ENCODE peak calls at places on chromosomes 3 and 15, in five cellular contexts. B is ovary, L is hepatocyte, N is body of pancreas, I is pancreas. O is an unnamed sample.

GRCh38 chr15:45414215-45414885 is 36.0 kb upstream of the GATM start:
- DNase-seq in I (no peak), N (no peak), L (no peak), B (no peak), O (no peak)

GRCh38 chr3:124092811-124093210 is 100.9 kb upstream of the ROPN1 start:
- DNase-seq in N (no peak), I (no peak), L (no peak), B (no peak), O (no peak)

GRCh38 chr15:94174399-94174802 is 57.0 kb upstream of the MCTP2 start:
- DNase-seq in L (no peak), I (no peak), B (no peak), N (no peak), O (peak; percentile 96)

GRCh38 chr3:99366663-99367429 is 271.5 kb upstream of the COL8A1 start:
- DNase-seq in N (no peak), L (no peak), B (no peak), I (no peak), O (no peak)

GRCh38 chr15:99163271-99164062 is 58.6 kb downstream of the SYNM start:
- DNase-seq in L (no peak), I (no peak), B (no peak), N (no peak), O (no peak)

GRCh38 chr3:112633757-112634156 is 7.2 kb downstream of the CCDC80 start:
- DNase-seq in L (peak; percentile 33), N (no peak), B (no peak), I (no peak), O (no peak)

GRCh38 chr3:40179016-40179415 is 130.5 kb upstream of the EIF1B start:
- DNase-seq in L (peak; percentile 87), I (peak; percentile 34), N (peak; percentile 82), B (peak; percentile 80), O (peak; percentile 67)

GRCh38 chr3:111810909-111811308 is 48.2 kb upstream of the PHLDB2 start:
- DNase-seq in N (no peak), L (peak; percentile 32), I (no peak), B (no peak), O (peak; percentile 79)

GRCh38 chr3:11185564-11186317 is 31.4 kb downstream of the HRH1 start:
- DNase-seq in I (peak; percentile 75), L (peak; percentile 64), N (peak; percentile 61), B (peak; percentile 79), O (peak; percentile 79)

GRCh38 chr3:36709826-36710365 is 54.5 kb downstream of the DCLK3 start:
- DNase-seq in I (no peak), N (no peak), L (no peak), B (no peak), O (no peak)

GRCh38 chr3:192637803-192638202 is 89.5 kb downstream of the FGF12 start:
- DNase-seq in L (no peak), I (no peak), N (no peak), B (no peak), O (no peak)

GRCh38 chr3:189841474-189842205 is 210.5 kb downstream of the TP63 start:
- DNase-seq in I (no peak), L (peak; percentile 15), N (no peak), B (no peak), O (no peak)

GRCh38 chr3:133742351-133743091 is 3.7 kb upstream of the TF start:
- DNase-seq in N (no peak), B (no peak), I (no peak), L (no peak), O (no peak)

GRCh38 chr15:50218691-50219090 is 36.7 kb downstream of the SLC27A2 start:
- DNase-seq in B (no peak), I (no peak), L (no peak), N (no peak), O (no peak)

GRCh38 chr15:44298878-44299277 is 10.4 kb downstream of the GOLM2 start:
- DNase-seq in B (no peak), N (no peak), L (no peak), I (no peak), O (peak; percentile 14)

GRCh38 chr3:420584-420983 is 224.0 kb downstream of the CHL1 start:
- DNase-seq in N (no peak), L (no peak), I (no peak), B (no peak), O (no peak)

GRCh38 chr3:144482876-144483275 is 511.3 kb downstream of the DIPK2A start:
- DNase-seq in I (no peak), N (no peak), L (no peak), B (no peak), O (no peak)

GRCh38 chr3:42473083-42473932 is 29.1 kb upstream of the VIPR1 start:
- DNase-seq in L (peak; percentile 20), I (no peak), B (no peak), N (no peak), O (peak; percentile 87)

GRCh38 chr3:194130807-194131589 is 5.0 kb upstream of the HES1 start:
- DNase-seq in L (peak; percentile 73), I (peak; percentile 83), B (no peak), N (peak; percentile 67), O (no peak)

GRCh38 chr15:78365931-78366330 is 25.8 kb downstream of the CRABP1 start:
- DNase-seq in I (no peak), L (no peak), N (no peak), B (no peak), O (no peak)

GRCh38 chr3:127799476-127800222 is 22.7 kb downstream of the MGLL start:
- DNase-seq in B (no peak), I (no peak), L (no peak), N (no peak), O (peak; percentile 86)

DNA sequence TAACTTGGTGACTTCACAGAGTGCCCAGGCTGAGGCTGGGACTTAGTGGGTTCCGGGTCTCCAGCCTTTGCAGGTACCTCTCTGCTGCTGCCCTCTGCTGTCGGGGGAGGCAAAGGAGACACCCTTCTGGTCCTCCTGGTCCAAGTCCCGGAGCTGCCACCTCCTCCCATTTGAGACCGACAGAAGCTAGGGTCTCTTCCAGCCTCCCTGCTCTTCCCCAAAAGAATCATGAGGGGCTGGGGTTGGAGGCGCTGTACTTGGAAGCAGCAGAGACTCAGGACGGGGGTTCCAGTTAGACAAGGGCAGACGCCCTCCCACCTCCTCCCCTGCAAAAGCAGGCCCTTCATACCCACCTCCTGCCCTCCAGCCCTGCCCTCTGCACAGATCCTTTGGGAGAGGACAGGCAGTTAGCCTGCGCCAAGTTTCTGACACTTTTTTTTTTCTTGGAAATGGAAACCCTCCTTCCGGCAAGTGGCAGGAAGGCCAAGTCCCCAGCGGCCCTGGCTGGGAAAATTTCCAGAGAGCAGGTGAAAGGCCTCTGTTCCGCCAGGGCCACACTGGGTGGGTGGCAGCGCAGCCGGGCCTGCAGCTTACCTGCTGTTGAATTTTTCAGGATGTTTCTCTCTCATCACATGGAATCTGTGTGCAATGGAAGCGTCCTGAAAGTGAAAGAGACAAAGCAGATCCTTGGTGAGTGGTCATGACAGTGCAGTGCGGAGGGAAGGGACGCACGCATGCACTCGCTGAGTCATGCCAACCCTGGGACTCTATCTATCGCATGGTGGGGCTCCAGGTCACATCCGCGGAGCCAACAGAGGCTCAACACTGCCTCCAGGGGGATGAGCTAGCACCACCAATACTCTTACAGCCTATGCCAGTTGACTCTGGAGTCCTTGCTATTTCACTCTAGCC is 119.9 kb downstream of the DGKG start:
- DNase-seq in I (peak; percentile 80), L (peak; percentile 84), N (peak; percentile 76), B (no peak), O (peak; percentile 96)
- H3K4me3 ChIP-seq in I (peak overlapping the region; percentile 35), L (no peak overlapping the region), N (no peak overlapping the region), B (no peak overlapping the region), O (no peak overlapping the region)

DNA sequence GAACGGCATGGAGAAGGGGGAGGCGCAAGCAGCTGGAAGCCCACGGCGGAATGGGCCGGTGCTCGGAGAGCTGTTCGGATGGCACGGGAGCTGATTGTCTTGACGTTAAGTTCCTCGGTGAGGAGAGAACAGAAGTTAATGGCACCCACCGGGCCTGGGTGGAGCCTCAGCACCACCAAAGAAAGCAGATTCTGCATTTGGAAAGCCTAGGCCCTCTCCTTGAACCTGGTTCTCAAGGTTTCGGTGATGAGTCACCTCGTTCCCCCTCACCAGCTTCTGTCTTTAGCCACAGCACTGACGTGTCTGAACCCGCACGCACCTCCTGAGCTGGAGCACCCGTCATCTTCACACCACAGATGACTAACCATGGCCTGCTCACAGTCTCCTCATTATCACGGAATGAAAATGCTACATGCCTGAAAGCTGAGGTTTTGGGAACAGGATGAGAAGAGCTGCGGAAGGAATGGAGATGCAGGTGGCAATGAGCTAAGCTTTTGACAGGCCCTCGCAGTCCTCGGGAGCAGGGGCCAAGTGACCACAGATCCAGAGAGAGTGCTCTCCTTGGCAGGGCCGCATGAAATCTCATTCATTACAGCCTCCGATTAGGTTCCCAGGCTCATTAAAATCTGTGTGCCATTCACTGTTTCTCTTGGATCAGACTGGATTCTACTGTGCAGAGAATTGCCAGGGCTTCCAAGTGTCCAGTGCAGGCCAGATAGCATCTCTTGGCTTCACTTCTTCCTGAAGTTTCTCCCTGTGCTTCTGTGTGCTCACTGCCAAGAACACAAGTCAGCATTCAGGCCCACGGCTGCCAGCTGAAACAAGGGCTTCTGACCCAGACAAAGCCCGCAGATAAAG is 96.3 kb upstream of the DLG1 start:
- DNase-seq in I (no peak), B (peak; percentile 30), N (no peak), L (peak; percentile 54), O (peak; percentile 98)
- H3K27ac ChIP-seq in I (no peak overlapping the region), B (no peak overlapping the region), N (no peak overlapping the region), L (peak overlapping the region; percentile 46), O (peak overlapping the region; percentile 99)

DNA sequence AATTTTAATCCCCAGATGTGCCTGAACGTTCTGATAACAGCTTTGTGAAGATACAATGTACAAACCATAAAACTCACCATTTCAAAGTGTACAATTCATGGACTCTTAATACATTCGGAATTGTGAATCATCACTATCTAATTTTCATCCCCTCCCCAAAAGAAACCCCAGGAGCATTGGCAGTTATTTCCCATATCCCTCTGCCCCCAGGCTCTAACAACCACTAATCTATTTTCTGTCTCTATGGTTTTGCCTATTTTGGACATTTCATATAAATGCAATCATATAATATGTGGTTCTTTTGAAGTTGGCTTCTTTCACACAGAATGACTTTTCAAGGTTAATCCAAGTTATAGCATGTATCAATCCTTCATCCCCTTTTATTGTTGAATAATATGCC is 25.3 kb downstream of the PRICKLE2 start:
- DNase-seq in N (no peak), B (no peak), L (no peak), I (no peak), O (no peak)
- H3K4me1 ChIP-seq in N (no peaks in the 10 kb centered on the region), B (no peaks in the 10 kb centered on the region), L (peaks cover 2% of the 10 kb centered on the region), I (no peaks in the 10 kb centered on the region), O (peaks cover 9% of the 10 kb centered on the region)

GRCh38 chr3:156551261-156551660 is 3.7 kb downstream of the SSR3 start:
- DNase-seq in N (no peak), I (no peak), B (no peak), L (no peak), O (peak; percentile 66)
- H3K4me3 ChIP-seq in N (no peak overlapping the region), I (peak overlapping the region; percentile 70), B (no peak overlapping the region), L (no peak overlapping the region), O (no peak overlapping the region)

GRCh38 chr3:32193101-32193500 is 45.4 kb upstream of the CMTM8 start:
- DNase-seq in I (no peak), L (no peak), N (no peak), B (no peak), O (no peak)
- H3K27ac ChIP-seq in I (no peak overlapping the region), L (no peak overlapping the region), N (no peak overlapping the region), B (no peak overlapping the region), O (no peak overlapping the region)

GRCh38 chr15:63900306-63900705 is 66.6 kb upstream of the HERC1 start:
- DNase-seq in I (no peak), L (no peak), B (no peak), N (no peak), O (no peak)

GRCh38 chr15:63899193-63899592 is 65.4 kb upstream of the HERC1 start:
- DNase-seq in L (no peak), I (no peak), B (no peak), N (no peak), O (no peak)

GRCh38 chr15:63902671-63903035 is 68.9 kb upstream of the HERC1 start:
- DNase-seq in B (no peak), L (no peak), N (no peak), I (no peak), O (no peak)

GRCh38 chr15:63904042-63904441 is 70.3 kb upstream of the HERC1 start:
- DNase-seq in L (no peak), N (no peak), I (no peak), B (no peak), O (no peak)

GRCh38 chr15:63901912-63902670 is 68.3 kb upstream of the HERC1 start:
- DNase-seq in L (no peak), B (no peak), N (no peak), I (no peak), O (no peak)
- H3K4me1 ChIP-seq in L (no peaks in the 10 kb centered on the region), B (peaks cover 3% of the 10 kb centered on the region), N (peaks cover 14% of the 10 kb centered on the region), I (no peaks in the 10 kb centered on the region), O (peaks cover 3% of the 10 kb centered on the region)

O was measured in mesenchymal stem cell.